ENCODE peak calls at places on chromosomes 5 and 9, in five cellular contexts. A, E, F, C and Q are unnamed samples. For H3K4me1, the result is how much of the 10 kb centered on the place peaks cover.

GRCh38 chr9:83964973-83965349 is 15.1 kb downstream of the HNRNPK start:
- DNase-seq in A (no peak), E (no peak), F (no peak), C (no peak), Q (no peak)

GRCh38 chr5:64384761-64385160 is 121.1 kb upstream of the RGS7BP start:
- DNase-seq in A (no peak), E (no peak), F (no peak), C (peak), Q (no peak)

GRCh38 chr5:32475338-32476097 is 31.0 kb upstream of the ZFR start:
- DNase-seq in A (no peak), E (no peak), F (no peak), C (peak), Q (no peak)

GRCh38 chr9:73736266-73736665 is 584.6 kb downstream of the ANXA1 start:
- DNase-seq in A (no peak), E (no peak), F (no peak), C (no peak), Q (no peak)

GRCh38 chr9:34047864-34048729 is 590 bp downstream of the UBAP2 start:
- DNase-seq in A (peak), E (peak), F (peak), C (peak), Q (peak)

GRCh38 chr5:128464596-128464995 is 73.4 kb downstream of the FBN2 start:
- DNase-seq in A (no peak), E (no peak), F (no peak), C (no peak), Q (no peak)

GRCh38 chr9:81410201-81410600 is 279.1 kb downstream of the TLE1 start:
- DNase-seq in A (no peak), E (no peak), F (no peak), C (no peak), Q (no peak)

GRCh38 chr5:142356318-142356715 is 31.5 kb upstream of the SPRY4 start:
- DNase-seq in A (no peak), E (no peak), F (no peak), C (peak), Q (no peak)

GRCh38 chr9:133534346-133535284 is at the start of gene ADAMTSL2:
- DNase-seq in A (peak), E (peak), F (peak), C (peak), Q (no peak)

GRCh38 chr5:135578685-135579341 is at the start of gene CXCL14:
- DNase-seq in A (no peak), E (no peak), F (peak), C (peak), Q (no peak)

GRCh38 chr5:149457393-149457763 is 78.3 kb upstream of the IL17B start:
- DNase-seq in A (no peak), E (no peak), F (no peak), C (no peak), Q (no peak)

GRCh38 chr5:52283221-52283620 is 504.5 kb upstream of the ITGA1 start:
- DNase-seq in A (peak), E (peak), F (no peak), C (no peak), Q (no peak)

GRCh38 chr9:25681270-25681669 is 3.0 kb upstream of the TUSC1 start:
- DNase-seq in A (no peak), E (no peak), F (no peak), C (no peak), Q (no peak)

GRCh38 chr5:173823721-173824567 is 64.2 kb upstream of the CPEB4 start:
- DNase-seq in A (peak), E (peak), F (peak), C (no peak), Q (no peak)

GRCh38 chr5:54738118-54738972 is 220.8 kb downstream of the SNX18 start:
- DNase-seq in A (peak), E (peak), F (peak), C (no peak), Q (peak)

GRCh38 chr5:14406554-14406849 is 175.1 kb upstream of the OTULINL start:
- DNase-seq in A (no peak), E (no peak), F (no peak), C (no peak), Q (no peak)

GRCh38 chr9:126303488-126303887 is 23.1 kb upstream of the MVB12B start:
- DNase-seq in A (no peak), E (no peak), F (no peak), C (no peak), Q (no peak)

GRCh38 chr9:124660341-124660801 is 110.7 kb downstream of the NR6A1 start:
- DNase-seq in A (no peak), E (no peak), F (peak), C (peak), Q (no peak)

GRCh38 chr5:154648706-154649105 is 106.5 kb upstream of the LARP1 start:
- DNase-seq in A (peak), E (peak), F (no peak), C (peak), Q (no peak)

GRCh38 chr5:154653764-154654483 is 101.3 kb upstream of the LARP1 start:
- DNase-seq in A (no peak), E (no peak), F (no peak), C (no peak), Q (no peak)

GRCh38 chr5:154654484-154655375 is 100.4 kb upstream of the LARP1 start:
- DNase-seq in A (no peak), E (no peak), F (no peak), C (peak), Q (no peak)

GRCh38 chr5:154653418-154653763 is 101.8 kb upstream of the LARP1 start:
- DNase-seq in A (peak), E (peak), F (peak), C (no peak), Q (no peak)

GRCh38 chr5:154652746-154653417 is 102.3 kb upstream of the LARP1 start:
- DNase-seq in A (no peak), E (peak), F (peak), C (peak), Q (no peak)
- TF ChIP-seq CTCF in A (no peak), E (no peak), F (no peak), C (no peak), Q (no peak)

DNA sequence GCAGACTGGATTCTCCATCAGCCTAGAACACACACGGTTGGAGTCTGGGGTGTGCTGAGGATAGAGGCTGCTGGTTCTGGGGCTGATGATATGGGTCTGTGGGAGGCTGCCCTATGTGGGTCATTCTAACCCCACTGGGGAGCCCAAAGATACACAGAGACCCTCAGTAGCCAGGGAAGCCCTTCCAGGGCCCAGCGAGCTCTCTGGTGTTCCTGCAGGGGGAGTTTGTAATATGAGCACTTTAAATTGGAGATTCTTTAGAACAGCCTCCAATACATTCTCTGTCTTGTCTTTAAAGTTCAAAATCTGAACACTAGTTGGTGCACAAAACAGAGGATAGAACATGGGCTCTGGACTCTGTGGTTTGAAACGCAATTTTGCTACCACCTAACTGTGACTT is 2.4 kb downstream of the ACTL7A start:
- DNase-seq in A (no peak), E (no peak), F (no peak), C (no peak), Q (no peak)
- H3K4me1 ChIP-seq in A (under half), E (under half), F (under half), C (under half), Q (under half)

GRCh38 chr9:121325387-121325786 is 44.7 kb downstream of the STOM start:
- DNase-seq in A (no peak), E (no peak), F (no peak), C (no peak), Q (no peak)
- H3K27ac ChIP-seq in A (peak), E (no peak), F (peak), C (no peak), Q (peak)

GRCh38 chr5:138595396-138595795 is 20.2 kb upstream of the HSPA9 start:
- DNase-seq in A (no peak), E (no peak), F (no peak), C (no peak), Q (no peak)
- TF ChIP-seq CTCF in A (no peak), E (no peak), F (no peak), C (no peak), Q (no peak)

GRCh38 chr9:113621309-113621791 is 157.8 kb downstream of the RGS3 start:
- DNase-seq in A (no peak), E (peak), F (peak), C (peak), Q (no peak)

GRCh38 chr9:113620377-113621161 is 157.0 kb downstream of the RGS3 start:
- DNase-seq in A (peak), E (peak), F (peak), C (peak), Q (no peak)

GRCh38 chr9:113622600-113623400 is 159.3 kb downstream of the RGS3 start:
- DNase-seq in A (no peak), E (peak), F (no peak), C (peak), Q (no peak)

GRCh38 chr9:113623851-113624485 is 160.4 kb downstream of the RGS3 start:
- DNase-seq in A (no peak), E (no peak), F (no peak), C (no peak), Q (no peak)

DNA sequence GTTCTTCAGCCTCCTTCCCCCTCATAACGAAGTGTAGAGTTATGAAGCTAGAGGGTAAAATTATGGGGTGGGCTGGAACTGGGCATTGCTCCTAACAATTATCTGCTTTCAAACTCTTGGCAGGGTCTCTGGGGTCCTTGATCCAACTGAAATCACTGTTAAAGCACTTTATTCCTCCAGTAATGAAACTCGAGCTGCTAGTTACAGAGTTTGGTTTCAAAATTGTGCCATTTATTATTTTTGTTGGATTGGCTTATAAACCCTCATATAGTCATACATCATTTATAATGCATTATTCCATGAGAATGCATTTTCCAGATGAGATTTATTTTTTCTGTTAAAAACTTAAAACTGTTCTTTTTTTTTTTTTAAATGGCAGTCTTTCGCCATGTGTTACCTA is 158.5 kb downstream of the RGS3 start:
- DNase-seq in A (no peak), E (no peak), F (no peak), C (no peak), Q (no peak)
- H3K4me1 ChIP-seq in A (under half), E (under half), F (under half), C (half or more), Q (half or more)

DNA sequence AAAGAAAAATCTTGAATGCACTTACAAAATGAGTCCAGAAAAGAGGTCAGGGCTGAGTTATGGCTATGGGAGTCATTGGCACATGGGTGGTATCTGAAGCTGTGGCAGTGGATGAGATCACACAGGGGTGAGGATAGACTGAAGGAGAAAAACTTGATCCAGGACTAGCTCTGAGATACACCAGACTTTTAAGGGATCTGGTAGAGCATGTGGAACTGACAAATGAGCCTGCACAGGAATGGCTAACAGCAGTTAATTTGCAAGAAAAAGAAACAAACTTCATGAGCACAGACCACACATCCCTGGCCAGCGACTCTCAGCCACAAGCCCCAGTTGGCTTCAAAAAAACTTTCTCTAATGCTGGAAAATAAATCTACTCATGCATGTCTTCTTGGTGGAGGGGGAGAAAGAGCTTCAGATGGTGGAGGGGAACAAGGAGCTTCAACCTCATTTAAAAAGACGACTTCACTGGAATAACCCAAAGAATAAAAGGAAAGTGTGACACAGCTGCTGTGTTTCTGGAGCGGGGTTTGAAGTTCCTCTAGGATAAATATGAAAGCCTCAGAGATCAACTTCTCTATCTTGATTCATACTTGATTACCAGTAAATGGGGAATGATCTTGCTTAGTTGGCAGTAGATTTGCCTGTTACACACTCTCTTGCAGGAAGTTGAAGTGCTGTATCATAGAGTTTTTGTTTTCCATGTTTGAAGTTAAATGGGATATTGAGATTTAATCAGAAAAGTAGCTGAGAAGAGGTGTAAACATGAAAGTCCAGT is 33.7 kb downstream of the TNFAIP8 start:
- DNase-seq in A (no peak), E (no peak), F (no peak), C (no peak), Q (no peak)
- H3K27ac ChIP-seq in A (peak), E (no peak), F (peak), C (no peak), Q (peak)

GRCh38 chr5:167248262-167248661 is 1043.2 kb upstream of the WWC1 start:
- DNase-seq in A (no peak), E (no peak), F (no peak), C (no peak), Q (no peak)

GRCh38 chr5:167245871-167246270 is 1045.6 kb upstream of the WWC1 start:
- DNase-seq in A (no peak), E (no peak), F (no peak), C (peak), Q (no peak)

GRCh38 chr5:167241436-167242067 is 1049.9 kb upstream of the WWC1 start:
- DNase-seq in A (no peak), E (no peak), F (no peak), C (no peak), Q (no peak)

GRCh38 chr5:167244583-167244982 is 1046.9 kb upstream of the WWC1 start:
- DNase-seq in A (no peak), E (no peak), F (no peak), C (peak), Q (no peak)
- TF ChIP-seq CTCF in A (no peak), E (no peak), F (no peak), C (peak), Q (no peak)